ENCODE peak calls at places on chromosomes 16 and 17, in ten cellular contexts. F is central memory CD8-positive, alpha-beta T cell; I is HCEC 1CT; Q is T-helper 9 cell; O is K562; M is astrocyte of the cerebellum; C is frontal cortex; A is GM12892; Y is NCI-H748 treated with DMSO at 0.1 percent for 48 hours; K is germinal center. S is an unnamed sample.

GRCh38 chr16:70258946-70259345 is 7.2 kb upstream of the EXOSC6 start:
- DNase-seq in C (no peak), I (no peak), M (no peak), F (no peak), A (no peak), Y (no peak), Q (no peak), K (no peak), O (no peak), S (no peak)

GRCh38 chr17:6815775-6816174 is 15.8 kb downstream of the TEKT1 start:
- DNase-seq in F (no peak), Y (no peak), A (no peak), Q (no peak), O (no peak), C (no peak), M (no peak), I (no peak), K (no peak), S (no peak)

GRCh38 chr16:79328327-79329162 is 272.0 kb downstream of the MAF start:
- DNase-seq in K (no peak), C (no peak), I (no peak), Q (no peak), A (no peak), M (no peak), F (no peak), Y (no peak), O (no peak), S (no peak)

GRCh38 chr16:49883111-49883829 is 27.4 kb upstream of the ZNF423 start:
- DNase-seq in Q (no peak), F (no peak), M (no peak), C (no peak), K (no peak), A (no peak), I (no peak), O (no peak), Y (no peak), S (no peak)

GRCh38 chr16:31438414-31438813 is 4.2 kb downstream of the ZNF843 start:
- DNase-seq in O (no peak), Q (no peak), K (no peak), M (no peak), C (no peak), I (no peak), F (no peak), A (no peak), Y (no peak), S (no peak)

GRCh38 chr17:29131814-29132682 is 48.1 kb downstream of the MYO18A start:
- DNase-seq in O (peak), C (no peak), Q (no peak), K (no peak), A (no peak), F (no peak), Y (no peak), I (peak), M (peak), S (peak)

GRCh38 chr17:64291268-64291851 is 28.3 kb upstream of the TEX2 start:
- DNase-seq in K (no peak), Q (no peak), A (no peak), Y (no peak), M (no peak), C (no peak), F (no peak), O (peak), I (no peak), S (no peak)

GRCh38 chr17:40173091-40173777 is 4.0 kb upstream of the RAPGEFL1 start:
- DNase-seq in O (no peak), Y (no peak), K (no peak), C (no peak), I (no peak), M (no peak), F (no peak), Q (no peak), A (no peak), S (no peak)

GRCh38 chr17:50945779-50946222 is 79.6 kb upstream of the TOB1 start:
- DNase-seq in O (no peak), A (no peak), C (no peak), M (no peak), Q (no peak), F (no peak), Y (no peak), K (no peak), I (no peak), S (no peak)

GRCh38 chr16:84003001-84003400 is 35.0 kb downstream of the NECAB2 start:
- DNase-seq in A (no peak), M (no peak), I (no peak), K (no peak), Q (no peak), Y (no peak), O (no peak), C (no peak), F (no peak), S (no peak)

GRCh38 chr16:10744370-10745030 is 858 bp downstream of the NUBP1 start:
- DNase-seq in C (no peak), Y (no peak), I (no peak), K (no peak), M (no peak), Q (no peak), O (no peak), A (no peak), F (no peak), S (peak)

GRCh38 chr17:41800601-41801373 is 11.0 kb downstream of the P3H4 start:
- DNase-seq in M (no peak), F (no peak), Q (no peak), O (peak), I (no peak), A (no peak), K (no peak), Y (peak), C (no peak), S (no peak)